ENCODE peak calls at places on chromosomes 6 and 20, in four cellular contexts. F is GM04504, V is RPMI7951, C is amniotic epithelial cell. Y is an unnamed sample.

GRCh38 chr20:47476452-47476851 is 25.2 kb upstream of the NCOA3 start:
- DNase-seq in F (no peak), V (no peak), C (no peak), Y (no peak)

GRCh38 chr6:92779758-92780157 is 639.6 kb downstream of the EPHA7 start:
- DNase-seq in F (no peak), V (no peak), C (peak), Y (no peak)

GRCh38 chr6:154408906-154409500 is 52.4 kb upstream of the IPCEF1 start:
- DNase-seq in F (no peak), V (no peak), C (peak), Y (no peak)

GRCh38 chr6:122869437-122870024 is 80.5 kb downstream of the SMPDL3A start:
- DNase-seq in F (peak), V (peak), C (peak), Y (peak)

GRCh38 chr6:97316982-97317381 is 34.0 kb upstream of the MMS22L start:
- DNase-seq in F (no peak), V (no peak), C (no peak), Y (no peak)

GRCh38 chr20:31849306-31849930 is 4.0 kb upstream of the FOXS1 start:
- DNase-seq in F (no peak), V (no peak), C (no peak), Y (no peak)

GRCh38 chr6:161437851-161438250 is 164.0 kb upstream of the AGPAT4 start:
- DNase-seq in F (no peak), V (no peak), C (no peak), Y (peak)

GRCh38 chr6:34025851-34026250 is 120.0 kb downstream of the GRM4 start:
- DNase-seq in F (no peak), V (no peak), C (no peak), Y (no peak)

GRCh38 chr6:53979468-53980067 is 131.7 kb upstream of the MLIP start:
- DNase-seq in F (no peak), V (peak), C (peak), Y (peak)

GRCh38 chr20:12072221-12072944 is 154.7 kb downstream of the BTBD3 start:
- DNase-seq in F (no peak), V (no peak), C (no peak), Y (no peak)

GRCh38 chr20:24622856-24623255 is 153.4 kb downstream of the SYNDIG1 start:
- DNase-seq in F (no peak), V (peak), C (no peak), Y (no peak)

GRCh38 chr6:42962502-42963178 is 2.1 kb downstream of the GNMT start:
- DNase-seq in F (no peak), V (no peak), C (no peak), Y (no peak)

GRCh38 chr20:62587757-62588402 is 54.4 kb upstream of the SLCO4A1 start:
- DNase-seq in F (peak), V (peak), C (no peak), Y (peak)

GRCh38 chr6:22392711-22393110 is 95.9 kb upstream of the PRL start:
- DNase-seq in F (no peak), V (no peak), C (peak), Y (peak)

GRCh38 chr6:77143659-77144447 is 319.4 kb downstream of the HTR1B start:
- DNase-seq in F (no peak), V (no peak), C (no peak), Y (no peak)

GRCh38 chr20:1286267-1287036 is 20.4 kb downstream of the SNPH start:
- DNase-seq in F (no peak), V (no peak), C (no peak), Y (no peak)

GRCh38 chr6:53179961-53180651 is 31.5 kb upstream of the GCM1 start:
- DNase-seq in F (no peak), V (peak), C (peak), Y (no peak)

GRCh38 chr6:44730771-44731391 is 343.4 kb downstream of the CDC5L start:
- DNase-seq in F (peak), V (peak), C (peak), Y (peak)

GRCh38 chr20:3629893-3630292 is 33.3 kb downstream of the GFRA4 start:
- DNase-seq in F (no peak), V (no peak), C (no peak), Y (no peak)